ENCODE peak calls at places on chromosomes 13 and 19, in eight cellular contexts. Y is tibial nerve, C is NB4, T is esophagus squamous epithelium, L is ovary, N is spleen, A is prostate gland, U is A549. O is an unnamed sample.

GRCh38 chr19:35801828-35802227 is 10.8 kb downstream of the PRODH2 start:
- DNase-seq in Y (no peak), C (no peak), T (no peak), L (no peak), N (no peak), A (no peak), U (no peak), O (no peak)

GRCh38 chr13:109815651-109816050 is 29.3 kb upstream of the IRS2 start:
- DNase-seq in Y (no peak), C (no peak), T (no peak), L (no peak), N (no peak), A (no peak), U (no peak), O (no peak)

GRCh38 chr19:48685583-48685982 is 10.2 kb upstream of the FUT2 start:
- DNase-seq in Y (no peak), C (no peak), T (no peak), L (no peak), N (no peak), A (no peak), U (no peak), O (no peak)

GRCh38 chr13:73870036-73870741 is 264.0 kb downstream of the KLF12 start:
- DNase-seq in Y (no peak), C (no peak), T (no peak), L (no peak), N (no peak), A (no peak), U (no peak), O (no peak)

GRCh38 chr13:19083340-19083739 is 98.3 kb downstream of the TUBA3C start:
- DNase-seq in Y (no peak), C (no peak), T (no peak), L (no peak), N (no peak), A (no peak), U (no peak), O (no peak)

GRCh38 chr19:31274964-31275319 is 74.3 kb downstream of the TSHZ3 start:
- DNase-seq in Y (no peak), C (peak), T (no peak), L (no peak), N (no peak), A (no peak), U (no peak), O (no peak)

GRCh38 chr13:42650470-42650869 is 76.5 kb downstream of the TNFSF11 start:
- DNase-seq in Y (no peak), C (no peak), T (no peak), L (no peak), N (no peak), A (no peak), U (no peak), O (no peak)

GRCh38 chr19:21398851-21399250 is 1.9 kb downstream of the ZNF493 start:
- DNase-seq in Y (no peak), C (no peak), T (no peak), L (no peak), N (no peak), A (no peak), U (no peak), O (no peak)

GRCh38 chr13:44726214-44726613 is 150.1 kb upstream of the TSC22D1 start:
- DNase-seq in Y (no peak), C (peak), T (no peak), L (no peak), N (no peak), A (no peak), U (no peak), O (no peak)

GRCh38 chr19:18208098-18208951 is 4.5 kb upstream of the RAB3A start:
- DNase-seq in Y (no peak), C (peak), T (no peak), L (peak), N (peak), A (no peak), U (peak), O (peak)

GRCh38 chr13:29858231-29858630 is 7.8 kb upstream of the UBL3 start:
- DNase-seq in Y (no peak), C (no peak), T (no peak), L (no peak), N (no peak), A (no peak), U (no peak), O (no peak)

GRCh38 chr13:33128134-33128533 is 111.9 kb downstream of the KL start:
- DNase-seq in Y (no peak), C (no peak), T (no peak), L (no peak), N (no peak), A (no peak), U (no peak), O (no peak)

GRCh38 chr13:34208326-34208725 is 390.4 kb downstream of the RFC3 start:
- DNase-seq in Y (no peak), C (no peak), T (no peak), L (no peak), N (no peak), A (no peak), U (no peak), O (no peak)

GRCh38 chr13:66414196-66414800 is 815.8 kb downstream of the PCDH9 start:
- DNase-seq in Y (no peak), C (no peak), T (no peak), L (no peak), N (no peak), A (no peak), U (no peak), O (no peak)

GRCh38 chr13:112983428-112984196 is 14.6 kb downstream of the MCF2L start:
- DNase-seq in Y (no peak), C (no peak), T (no peak), L (no peak), N (no peak), A (no peak), U (no peak), O (peak)

GRCh38 chr13:35285677-35286076 is 190.8 kb downstream of the MAB21L1 start:
- DNase-seq in Y (no peak), C (no peak), T (no peak), L (no peak), N (no peak), A (no peak), U (no peak), O (no peak)

GRCh38 chr19:38250821-38251563 is 5.2 kb downstream of the PPP1R14A start:
- DNase-seq in Y (peak), C (no peak), T (no peak), L (peak), N (peak), A (no peak), U (no peak), O (no peak)

GRCh38 chr13:112066624-112067004 is 335 bp upstream of the SOX1 start:
- DNase-seq in Y (no peak), C (no peak), T (no peak), L (no peak), N (peak), A (no peak), U (no peak), O (no peak)

GRCh38 chr13:50990540-50991506 is 81.2 kb downstream of the RNASEH2B start:
- DNase-seq in Y (peak), C (no peak), T (no peak), L (peak), N (no peak), A (no peak), U (no peak), O (no peak)

DNA sequence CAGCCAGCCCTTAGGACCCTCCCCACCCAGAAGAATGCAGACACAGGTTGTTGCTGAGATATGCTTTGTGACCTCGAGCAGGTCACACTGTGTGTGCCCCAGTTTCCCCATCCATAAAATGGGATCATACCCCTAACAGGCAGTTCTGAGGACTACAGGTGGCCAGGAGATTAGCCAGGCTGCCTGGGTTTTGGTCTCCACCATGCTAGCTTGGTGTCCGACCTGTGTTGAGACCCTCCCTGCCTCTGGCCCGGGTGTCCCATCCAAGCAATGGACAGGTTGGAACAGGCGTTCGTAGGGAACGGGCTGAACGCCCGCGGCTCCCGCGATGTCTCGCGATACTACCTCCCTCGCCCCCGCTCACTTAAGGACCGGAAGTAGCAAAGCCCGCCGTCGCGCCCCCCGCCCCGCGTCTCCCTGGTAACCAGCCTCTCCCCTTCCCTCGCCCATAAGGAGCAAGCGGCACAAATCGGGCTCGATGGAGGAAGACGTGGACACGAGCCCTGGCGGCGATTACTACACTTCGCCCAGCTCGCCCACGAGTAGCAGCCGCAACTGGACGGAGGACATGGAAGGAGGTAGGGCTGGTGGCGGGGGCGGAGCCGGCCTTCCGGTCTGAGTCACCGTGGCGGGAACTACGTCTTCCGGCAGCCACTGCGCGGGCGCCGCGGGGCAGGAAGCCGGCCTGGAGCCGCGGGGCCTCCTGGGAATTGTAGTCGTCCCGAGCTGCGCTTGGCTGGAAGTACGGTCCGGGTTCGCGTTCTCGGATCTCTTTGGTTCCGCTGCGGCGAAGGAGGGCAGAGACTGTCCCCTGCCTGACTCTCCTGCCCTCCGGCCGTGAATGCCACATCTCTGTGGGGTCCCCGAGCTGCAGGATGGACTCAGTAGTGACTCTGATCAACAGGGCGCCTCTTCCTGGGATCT is 45.4 kb downstream of the SMIM24 start:
- DNase-seq in Y (peak), C (peak), T (peak), L (peak), N (peak), A (peak), U (peak), O (peak)
- TF ChIP-seq POLR2A in Y (peak), C (peak), T (no peak), L (no peak), N (no peak), A (peak), U (no peak), O (peak)

GRCh38 chr13:37769078-37769477 is 100.5 kb downstream of the TRPC4 start:
- DNase-seq in Y (no peak), C (no peak), T (no peak), L (no peak), N (no peak), A (no peak), U (no peak), O (no peak)
- TF ChIP-seq CTCF in Y (no peak), C (no peak), T (no peak), L (no peak), N (no peak), A (no peak), U (no peak), O (no peak)

GRCh38 chr19:29666634-29667389 is 1.6 kb downstream of the PLEKHF1 start:
- DNase-seq in Y (peak), C (no peak), T (no peak), L (peak), N (peak), A (peak), U (no peak), O (no peak)

GRCh38 chr19:29665215-29665825 is at the start of gene PLEKHF1:
- DNase-seq in Y (peak), C (peak), T (no peak), L (peak), N (peak), A (peak), U (peak), O (peak)

GRCh38 chr19:29667390-29667783 is 2.1 kb downstream of the PLEKHF1 start:
- DNase-seq in Y (no peak), C (no peak), T (no peak), L (no peak), N (peak), A (no peak), U (no peak), O (no peak)

GRCh38 chr19:29664753-29665214 is 477 bp upstream of the PLEKHF1 start:
- DNase-seq in Y (no peak), C (no peak), T (no peak), L (no peak), N (no peak), A (no peak), U (no peak), O (no peak)

GRCh38 chr19:29665826-29666633 is 769 bp downstream of the PLEKHF1 start:
- DNase-seq in Y (no peak), C (no peak), T (no peak), L (peak), N (no peak), A (no peak), U (no peak), O (no peak)
- TF ChIP-seq POLR2A in Y (peak), C (no peak), T (no peak), L (no peak), N (no peak), A (no peak), U (no peak), O (no peak)

GRCh38 chr13:31952641-31953380 is 78.8 kb upstream of the FRY start:
- DNase-seq in Y (no peak), C (no peak), T (no peak), L (no peak), N (no peak), A (no peak), U (no peak), O (no peak)

GRCh38 chr13:31956944-31957644 is 74.5 kb upstream of the FRY start:
- DNase-seq in Y (no peak), C (no peak), T (no peak), L (no peak), N (no peak), A (no peak), U (no peak), O (no peak)

GRCh38 chr13:31951215-31951678 is 80.3 kb upstream of the FRY start:
- DNase-seq in Y (peak), C (peak), T (peak), L (no peak), N (peak), A (no peak), U (no peak), O (peak)

GRCh38 chr13:31957772-31958171 is 73.8 kb upstream of the FRY start:
- DNase-seq in Y (no peak), C (peak), T (no peak), L (no peak), N (no peak), A (no peak), U (no peak), O (no peak)

GRCh38 chr13:31955745-31956144 is 75.8 kb upstream of the FRY start:
- DNase-seq in Y (no peak), C (no peak), T (no peak), L (no peak), N (no peak), A (no peak), U (no peak), O (no peak)
- TF ChIP-seq CTCF in Y (no peak), C (no peak), T (no peak), L (no peak), N (no peak), A (no peak), U (no peak), O (no peak)

GRCh38 chr19:12722566-12723382 is 958 bp downstream of the TNPO2 start:
- DNase-seq in Y (peak), C (peak), T (peak), L (peak), N (peak), A (peak), U (peak), O (peak)

GRCh38 chr19:12723383-12723642 is 419 bp downstream of the TNPO2 start:
- DNase-seq in Y (no peak), C (peak), T (no peak), L (no peak), N (no peak), A (no peak), U (no peak), O (no peak)

GRCh38 chr19:12721656-12722565 is 1.8 kb downstream of the TNPO2 start:
- DNase-seq in Y (no peak), C (peak), T (no peak), L (peak), N (peak), A (peak), U (peak), O (peak)

GRCh38 chr19:12720851-12721655 is 2.7 kb downstream of the TNPO2 start:
- DNase-seq in Y (no peak), C (no peak), T (no peak), L (peak), N (no peak), A (no peak), U (no peak), O (no peak)

DNA sequence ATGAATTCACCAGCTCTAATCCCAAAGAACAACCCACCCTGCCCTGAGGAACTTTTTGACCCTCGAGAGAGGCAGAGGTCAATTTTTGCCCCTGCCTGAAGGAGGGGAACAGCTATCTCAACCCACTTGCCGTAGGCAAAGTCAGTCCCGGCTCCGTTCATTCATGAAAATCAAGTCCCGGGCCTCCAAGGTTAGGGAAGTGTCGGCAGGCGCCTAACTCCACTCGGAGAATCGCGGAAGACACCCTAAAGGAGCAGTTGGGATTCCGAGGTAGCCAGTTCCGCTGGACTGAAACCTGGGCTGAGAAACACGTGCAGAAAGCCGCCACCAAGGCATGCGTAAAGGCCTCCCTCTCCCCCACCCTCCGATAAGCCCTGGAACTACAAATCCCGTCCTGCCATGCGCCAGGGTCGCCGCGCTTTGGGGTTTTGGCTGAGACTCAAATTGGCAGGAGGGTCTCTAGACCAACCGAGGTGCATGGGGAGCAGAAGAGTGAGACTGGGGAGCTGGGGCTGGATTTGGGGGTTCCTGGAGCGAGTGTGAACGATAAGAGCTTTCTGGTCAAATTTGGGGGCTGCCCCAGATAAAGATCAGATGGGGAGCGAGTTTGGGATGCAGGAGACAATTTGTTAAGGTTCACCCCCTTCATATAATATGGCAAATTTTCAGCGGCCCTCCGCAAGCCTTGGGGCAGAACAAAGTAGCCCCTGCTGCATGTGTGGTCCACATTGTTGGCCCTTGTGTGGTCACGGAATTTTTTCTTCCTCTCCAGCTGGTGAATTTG is at the start of gene TNPO2:
- DNase-seq in Y (no peak), C (peak), T (no peak), L (peak), N (peak), A (peak), U (peak), O (peak)
- TF ChIP-seq POLR2A in Y (no peak), C (peak), T (no peak), L (no peak), N (no peak), A (no peak), U (peak), O (no peak)

GRCh38 chr19:41551212-41551610 is 24.8 kb upstream of the CEACAM21 start:
- DNase-seq in Y (no peak), C (no peak), T (no peak), L (no peak), N (no peak), A (no peak), U (no peak), O (no peak)
- TF ChIP-seq CTCF in Y (no peak), C (no peak), T (no peak), L (no peak), N (no peak), A (no peak), U (no peak), O (no peak)

DNA sequence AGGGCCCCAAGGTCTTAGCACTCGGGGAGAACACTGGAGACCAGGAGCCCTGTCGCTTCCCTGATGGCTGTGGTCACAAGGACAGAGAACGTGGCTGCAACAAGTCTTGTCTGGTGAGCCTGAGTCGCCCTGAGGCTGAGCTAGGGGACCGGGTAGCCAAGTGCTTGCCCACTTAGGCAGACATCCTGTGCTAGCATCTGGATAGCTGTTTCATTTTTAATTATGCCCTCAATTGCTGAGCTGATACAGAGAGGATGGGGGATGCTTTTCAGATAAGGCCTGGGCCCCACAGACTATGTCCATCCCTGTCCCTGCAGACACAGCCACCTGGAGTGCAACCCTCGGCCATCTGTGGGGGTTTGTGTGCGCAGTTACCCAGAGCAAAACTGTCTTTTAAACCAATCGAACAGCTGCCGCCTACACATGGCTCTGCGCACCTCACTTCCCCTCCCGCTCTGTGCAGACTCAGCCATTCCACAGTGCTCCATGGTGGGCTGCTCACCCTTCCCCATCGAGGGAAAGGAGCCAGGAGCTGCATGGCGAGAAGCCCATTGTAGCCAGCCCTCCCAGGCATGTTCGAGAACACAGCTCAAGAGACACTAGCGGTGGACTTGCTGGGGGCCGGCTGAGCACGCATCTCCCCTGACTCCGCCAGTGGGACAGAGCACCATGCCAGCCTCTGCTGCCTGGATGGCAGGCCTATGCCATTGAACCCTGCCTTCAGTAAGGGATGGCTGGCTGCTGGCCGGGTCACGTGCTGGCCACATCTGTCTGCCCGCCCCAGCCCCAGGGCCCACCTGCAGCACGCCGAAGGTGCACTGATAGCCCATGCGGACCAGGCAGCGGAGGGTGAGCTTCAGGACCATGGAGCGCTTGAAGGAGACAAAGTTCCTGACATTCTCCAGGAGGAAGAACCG is 19.4 kb upstream of the EIF3G start:
- DNase-seq in Y (no peak), C (no peak), T (no peak), L (no peak), N (no peak), A (no peak), U (no peak), O (no peak)
- TF ChIP-seq POLR2A in Y (no peak), C (no peak), T (no peak), L (no peak), N (no peak), A (no peak), U (no peak), O (no peak)

GRCh38 chr19:10478476-10478875 is 24.7 kb downstream of the KEAP1 start:
- DNase-seq in Y (no peak), C (no peak), T (no peak), L (no peak), N (no peak), A (no peak), U (no peak), O (no peak)

GRCh38 chr19:10474962-10475451 is 28.1 kb downstream of the KEAP1 start:
- DNase-seq in Y (no peak), C (peak), T (no peak), L (no peak), N (no peak), A (no peak), U (no peak), O (no peak)

GRCh38 chr19:10473192-10473591 is 30.0 kb downstream of the KEAP1 start:
- DNase-seq in Y (no peak), C (no peak), T (no peak), L (no peak), N (no peak), A (no peak), U (no peak), O (no peak)

DNA sequence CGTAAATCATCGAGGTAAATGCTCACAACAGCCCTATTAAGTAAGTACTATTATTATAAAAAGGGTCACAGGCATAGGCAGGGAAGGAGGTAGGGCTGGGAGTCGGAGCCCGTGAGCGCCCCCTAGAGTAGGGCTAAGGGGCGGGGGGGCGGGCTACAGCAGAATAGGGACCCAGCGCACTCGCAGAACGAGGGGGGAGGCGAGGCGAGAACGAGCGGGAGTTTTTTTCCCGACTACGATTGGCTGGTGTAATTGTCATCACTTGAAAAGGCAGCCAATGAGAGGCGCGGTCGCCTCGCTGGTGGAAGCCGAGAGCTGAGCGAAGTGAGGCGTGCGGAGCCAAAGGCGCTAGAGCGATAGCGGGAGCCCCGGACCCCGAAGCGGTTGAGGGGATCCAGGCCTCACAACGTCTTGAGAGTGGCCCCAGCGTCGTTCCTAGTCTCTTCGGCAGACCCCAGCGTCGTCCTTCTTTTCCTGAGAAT is 24.2 kb downstream of the KEAP1 start:
- DNase-seq in Y (peak), C (peak), T (peak), L (peak), N (peak), A (peak), U (peak), O (peak)
- TF ChIP-seq CTCF in Y (peak), C (peak), T (peak), L (peak), N (no peak), A (peak), U (peak), O (no peak)